ENCODE peak calls at places on chromosome 21, in six cellular contexts. E, M, U, Q, W and A are unnamed samples.

GRCh38 chr21:32391755-32392154 is 1.1 kb downstream of the URB1 start:
- DNase-seq in E (no peak), M (no peak), U (no peak), Q (no peak), W (no peak), A (no peak)

GRCh38 chr21:34599534-34600101 is 15.3 kb downstream of the RCAN1 start:
- DNase-seq in E (no peak), M (no peak), U (no peak), Q (no peak), W (no peak), A (no peak)

GRCh38 chr21:36109868-36110267 is 25.0 kb upstream of the CBR3 start:
- DNase-seq in E (no peak), M (no peak), U (no peak), Q (no peak), W (no peak), A (no peak)

GRCh38 chr21:42627527-42628289 is 25.7 kb upstream of the PDE9A start:
- DNase-seq in E (no peak), M (no peak), U (no peak), Q (no peak), W (no peak), A (no peak)

GRCh38 chr21:34877485-34878128 is 171.5 kb downstream of the RUNX1 start:
- DNase-seq in E (no peak), M (no peak), U (no peak), Q (no peak), W (no peak), A (no peak)

GRCh38 chr21:35358008-35358407 is 308.9 kb upstream of the RUNX1 start:
- DNase-seq in E (no peak), M (no peak), U (no peak), Q (no peak), W (no peak), A (no peak)

GRCh38 chr21:38880578-38880966 is 74.8 kb downstream of the ETS2 start:
- DNase-seq in E (no peak), M (no peak), U (no peak), Q (no peak), W (no peak), A (no peak)

GRCh38 chr21:35994605-35995004 is 65.7 kb downstream of the SETD4 start:
- DNase-seq in E (no peak), M (no peak), U (no peak), Q (no peak), W (no peak), A (no peak)

GRCh38 chr21:33901421-33902288 is 13.9 kb downstream of the ATP5PO start:
- DNase-seq in E (peak; percentile 38), M (peak; percentile 62), U (peak; percentile 61), Q (no peak), W (peak; percentile 20), A (peak; percentile 80)

GRCh38 chr21:42539931-42540343 is 26.3 kb downstream of the SLC37A1 start:
- DNase-seq in E (no peak), M (no peak), U (peak; percentile 70), Q (no peak), W (no peak), A (peak; percentile 59)

GRCh38 chr21:29640233-29640554 is 299.6 kb downstream of the GRIK1 start:
- DNase-seq in E (no peak), M (no peak), U (no peak), Q (peak; percentile 35), W (no peak), A (no peak)

GRCh38 chr21:31248598-31248997 is 95.5 kb downstream of the TIAM1 start:
- DNase-seq in E (no peak), M (no peak), U (no peak), Q (no peak), W (no peak), A (peak; percentile 56)

GRCh38 chr21:31038376-31038775 is at the start of gene KRTAP19-8:
- DNase-seq in E (no peak), M (no peak), U (no peak), Q (no peak), W (no peak), A (no peak)

GRCh38 chr21:42652527-42653491 is 612 bp upstream of the PDE9A start:
- DNase-seq in E (no peak), M (peak; percentile 98), U (peak; percentile 75), Q (no peak), W (peak; percentile 58), A (no peak)

GRCh38 chr21:42503711-42504110 is 7.7 kb upstream of the RSPH1 start:
- DNase-seq in E (no peak), M (no peak), U (no peak), Q (no peak), W (no peak), A (no peak)

GRCh38 chr21:16196521-16197208 is 466.9 kb downstream of the USP25 start:
- DNase-seq in E (no peak), M (no peak), U (no peak), Q (no peak), W (no peak), A (no peak)

GRCh38 chr21:18522181-18522771 is 118.7 kb upstream of the TMPRSS15 start:
- DNase-seq in E (no peak), M (no peak), U (no peak), Q (no peak), W (no peak), A (no peak)

GRCh38 chr21:43740497-43741156 is 21.7 kb downstream of the PDXK start:
- DNase-seq in E (no peak), M (peak; percentile 89), U (peak; percentile 69), Q (no peak), W (no peak), A (peak; percentile 51)

GRCh38 chr21:33894736-33895288 is 20.8 kb downstream of the ATP5PO start:
- DNase-seq in E (peak; percentile 27), M (peak; percentile 88), U (peak; percentile 81), Q (no peak), W (peak; percentile 70), A (peak; percentile 92)

DNA sequence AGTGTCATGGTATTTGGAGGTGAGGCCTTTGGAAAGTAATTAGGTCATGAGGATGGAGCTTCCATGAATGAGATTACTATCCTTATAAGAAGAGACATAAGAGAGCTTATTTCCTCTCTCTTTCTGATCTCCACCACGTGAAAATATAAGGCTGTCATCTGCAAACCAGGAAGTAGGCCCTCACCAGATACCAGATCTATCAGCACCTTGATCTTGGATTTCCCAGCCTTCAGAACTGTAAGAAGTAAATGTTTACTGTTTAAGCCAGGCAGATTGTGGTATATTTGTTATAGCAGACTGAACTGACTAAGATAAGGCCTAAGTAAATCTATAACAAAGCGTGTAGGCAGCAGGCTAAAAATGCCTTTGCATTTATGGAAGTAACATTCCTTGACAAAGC is 25.4 kb downstream of the RBM11 start:
- DNase-seq in E (no peak), M (no peak), U (no peak), Q (no peak), W (no peak), A (no peak)
- H3K4me1 ChIP-seq in E (no peaks in the 10 kb centered on the region), M (no peaks in the 10 kb centered on the region), U (no peaks in the 10 kb centered on the region), Q (no peaks in the 10 kb centered on the region), W (no peaks in the 10 kb centered on the region), A (no peaks in the 10 kb centered on the region)

GRCh38 chr21:37225440-37225839 is 41.7 kb downstream of the VPS26C start:
- DNase-seq in E (no peak), M (no peak), U (peak; percentile 16), Q (no peak), W (no peak), A (no peak)

GRCh38 chr21:37226356-37226920 is 40.7 kb downstream of the VPS26C start:
- DNase-seq in E (no peak), M (no peak), U (peak; percentile 32), Q (no peak), W (no peak), A (no peak)

GRCh38 chr21:37227071-37228002 is 39.8 kb downstream of the VPS26C start:
- DNase-seq in E (no peak), M (no peak), U (peak; percentile 34), Q (no peak), W (no peak), A (no peak)

GRCh38 chr21:37230632-37231246 is 36.4 kb downstream of the VPS26C start:
- DNase-seq in E (no peak), M (no peak), U (peak; percentile 35), Q (no peak), W (no peak), A (no peak)

DNA sequence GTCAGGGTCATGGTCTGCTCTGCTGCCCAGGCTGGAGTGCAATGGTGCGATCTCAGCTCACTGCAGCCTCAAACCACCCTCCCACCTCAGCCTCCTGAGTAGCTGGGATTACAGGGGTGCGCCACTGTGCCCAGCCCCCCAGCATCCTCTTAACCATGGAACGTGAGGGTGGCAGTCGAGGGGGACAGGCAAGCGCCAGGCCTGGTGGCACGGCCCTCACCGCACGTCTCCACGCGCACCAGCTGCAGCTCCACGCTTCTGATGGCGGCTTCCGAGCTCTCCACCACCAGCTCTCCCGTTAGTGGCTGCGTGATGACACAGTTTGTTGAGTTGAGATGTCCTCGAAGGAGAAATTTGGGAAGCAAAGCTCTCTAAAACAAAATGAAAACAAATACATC is 39.1 kb downstream of the VPS26C start:
- DNase-seq in E (no peak), M (no peak), U (peak; percentile 11), Q (no peak), W (no peak), A (no peak)
- H3K9ac ChIP-seq in E (no peak overlapping the region), M (no peak overlapping the region), U (no peak overlapping the region), Q (no peak overlapping the region), W (no peak overlapping the region), A (no peak overlapping the region)

GRCh38 chr21:45883090-45883489 is 98.5 kb upstream of the COL6A1 start:
- DNase-seq in E (no peak), M (no peak), U (no peak), Q (no peak), W (no peak), A (no peak)

GRCh38 chr21:45880097-45881068 is 101.2 kb upstream of the COL6A1 start:
- DNase-seq in E (peak; percentile 69), M (peak; percentile 32), U (peak; percentile 88), Q (no peak), W (peak; percentile 71), A (peak; percentile 81)

GRCh38 chr21:45886610-45887026 is 95.0 kb upstream of the COL6A1 start:
- DNase-seq in E (no peak), M (no peak), U (no peak), Q (no peak), W (no peak), A (no peak)

GRCh38 chr21:45885597-45885929 is 96.0 kb upstream of the COL6A1 start:
- DNase-seq in E (no peak), M (no peak), U (no peak), Q (no peak), W (no peak), A (no peak)

GRCh38 chr21:45882641-45883040 is 98.9 kb upstream of the COL6A1 start:
- DNase-seq in E (no peak), M (no peak), U (no peak), Q (no peak), W (no peak), A (no peak)
- TF ChIP-seq YY1 in E (no peak), M (no peak), U (no peak), Q (no peak), W (no peak), A (no peak)

DNA sequence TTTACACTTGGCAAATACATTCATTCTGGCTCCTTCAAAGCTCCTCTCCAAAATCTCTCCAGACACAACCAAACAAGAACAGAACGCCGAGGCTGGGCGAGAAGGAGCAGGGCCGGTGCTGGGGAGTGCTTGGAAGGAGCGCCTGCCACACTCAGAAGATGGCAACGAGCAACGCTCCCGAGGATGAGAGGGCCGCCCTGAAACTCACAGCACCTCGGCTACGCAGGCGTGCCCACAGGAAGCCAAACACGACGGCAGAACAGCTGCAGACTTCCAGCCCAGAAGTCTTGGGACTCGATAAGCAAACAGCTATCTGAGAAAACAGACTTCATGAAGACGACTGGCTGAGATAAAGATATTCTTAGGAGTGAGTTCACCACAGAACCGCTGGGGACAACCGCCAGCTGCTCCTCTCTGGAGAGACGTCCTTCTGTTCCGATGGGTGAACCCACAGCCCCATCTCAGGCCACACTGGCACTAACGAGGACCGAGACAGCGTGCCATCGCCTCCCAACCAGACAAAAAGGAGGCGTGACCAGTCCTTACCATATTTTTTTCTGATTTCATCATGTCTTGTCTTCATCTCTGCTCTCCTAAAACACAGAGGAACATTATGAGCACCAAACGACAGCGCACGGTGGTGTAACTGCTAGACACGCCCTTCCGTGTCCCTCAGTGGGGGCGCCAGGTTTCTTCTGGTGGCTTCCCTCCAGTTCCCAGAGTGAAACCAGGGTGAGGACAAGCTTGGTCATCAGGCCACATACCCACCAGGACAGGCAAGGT is 18.6 kb downstream of the PTTG1IP start:
- DNase-seq in E (no peak), M (no peak), U (no peak), Q (no peak), W (no peak), A (no peak)
- H3K4me1 ChIP-seq in E (no peaks in the 10 kb centered on the region), M (no peaks in the 10 kb centered on the region), U (no peaks in the 10 kb centered on the region), Q (no peaks in the 10 kb centered on the region), W (peaks cover 31% of the 10 kb centered on the region), A (peaks cover 2% of the 10 kb centered on the region)